ENCODE peak calls at places on chromosomes 2 and 18, in nine cellular contexts. S is stimulated activated CD8-positive, alpha-beta memory T cell treated with anti-CD3 and anti-CD28 coated beads, Interleukin-2, amount 100 ng/mL, for 48 hours; Q is ecto neural progenitor cell; W is GM12865; C is left ventricle myocardium superior; Y is NCI-H1105 treated with DMSO at 0.1 percent for 48 hours; B is HL-60; F is putamen; L is HT-29. J is an unnamed sample.

GRCh38 chr2:160876765-160877164 is 283.5 kb upstream of the TANK start:
- DNase-seq in S (no peak), Q (no peak), W (no peak), C (no peak), Y (no peak), B (no peak), F (no peak), L (no peak), J (no peak)

GRCh38 chr18:30903566-30903965 is 139.0 kb downstream of the DSC3 start:
- DNase-seq in S (no peak), Q (no peak), W (peak; percentile 27), C (no peak), Y (no peak), B (no peak), F (no peak), L (peak; percentile 4), J (no peak)

GRCh38 chr18:67525328-67526110 is 9.0 kb upstream of the DSEL start:
- DNase-seq in S (no peak), Q (no peak), W (no peak), C (peak; percentile 42), Y (no peak), B (no peak), F (peak; percentile 32), L (peak; percentile 39), J (peak; percentile 76)

GRCh38 chr2:136238214-136238551 is 120.2 kb upstream of the CXCR4 start:
- DNase-seq in S (no peak), Q (no peak), W (no peak), C (no peak), Y (no peak), B (no peak), F (no peak), L (no peak), J (no peak)

GRCh38 chr2:150063432-150063889 is 424.0 kb downstream of the RND3 start:
- DNase-seq in S (no peak), Q (no peak), W (no peak), C (no peak), Y (no peak), B (no peak), F (no peak), L (no peak), J (peak; percentile 24)

GRCh38 chr2:240296611-240297552 is 138.6 kb upstream of the GPC1 start:
- DNase-seq in S (no peak), Q (peak; percentile 42), W (no peak), C (peak; percentile 90), Y (no peak), B (no peak), F (no peak), L (no peak), J (no peak)

GRCh38 chr2:66865161-66865560 is 430.2 kb downstream of the MEIS1 start:
- DNase-seq in S (no peak), Q (no peak), W (no peak), C (no peak), Y (no peak), B (no peak), F (no peak), L (no peak), J (no peak)

GRCh38 chr18:74896390-74896991 is 298.8 kb downstream of the ZNF407 start:
- DNase-seq in S (no peak), Q (no peak), W (peak; percentile 64), C (peak; percentile 45), Y (peak; percentile 58), B (peak; percentile 38), F (no peak), L (peak; percentile 69), J (no peak)

GRCh38 chr2:98187194-98187593 is 100.2 kb downstream of the VWA3B start:
- DNase-seq in S (no peak), Q (no peak), W (no peak), C (no peak), Y (no peak), B (no peak), F (no peak), L (no peak), J (no peak)

GRCh38 chr2:234496442-234496834 is 443 bp downstream of the ARL4C start:
- DNase-seq in S (no peak), Q (peak; percentile 57), W (peak; percentile 50), C (peak; percentile 42), Y (peak; percentile 50), B (no peak), F (no peak), L (no peak), J (peak; percentile 45)